ENCODE peak calls at places on chromosome 10, in eight cellular contexts. S is right lobe of liver, X is neural progenitor cell, N is tibial artery, E is heart right ventricle, D is IMR-90, H is fibroblast of lung, K is heart left ventricle. Q is an unnamed sample. For H3K4me1, the result is how much of the 10 kb centered on the place peaks cover.

GRCh38 chr10:96695366-96695765 is 24.9 kb downstream of the PIK3AP1 start:
- DNase-seq in S (no peak), X (no peak), N (no peak), E (no peak), D (peak), H (no peak), K (no peak), Q (no peak)

GRCh38 chr10:31829776-31830175 is 98.9 kb downstream of the ARHGAP12 start:
- DNase-seq in S (no peak), X (no peak), N (no peak), E (no peak), D (no peak), H (no peak), K (no peak), Q (no peak)

GRCh38 chr10:13100349-13101294 is 659 bp downstream of the OPTN start:
- DNase-seq in S (peak), X (no peak), N (no peak), E (no peak), D (peak), H (peak), K (peak), Q (no peak)

GRCh38 chr10:123013456-123014419 is 4.9 kb downstream of the ACADSB start:
- DNase-seq in S (no peak), X (no peak), N (no peak), E (peak), D (no peak), H (no peak), K (no peak), Q (no peak)

GRCh38 chr10:77074104-77074638 is 563.4 kb downstream of the KCNMA1 start:
- DNase-seq in S (no peak), X (no peak), N (no peak), E (no peak), D (no peak), H (no peak), K (no peak), Q (no peak)

GRCh38 chr10:89235073-89235798 is 16.3 kb downstream of the LIPA start:
- DNase-seq in S (peak), X (peak), N (peak), E (peak), D (no peak), H (no peak), K (peak), Q (peak)

GRCh38 chr10:3720228-3721019 is 64.6 kb downstream of the KLF6 start:
- DNase-seq in S (peak), X (no peak), N (peak), E (no peak), D (peak), H (peak), K (peak), Q (peak)

GRCh38 chr10:500876-501275 is 188.6 kb downstream of the DIP2C start:
- DNase-seq in S (no peak), X (no peak), N (no peak), E (no peak), D (peak), H (peak), K (no peak), Q (no peak)

GRCh38 chr10:58435297-58435696 is 50.1 kb downstream of the TFAM start:
- DNase-seq in S (no peak), X (no peak), N (peak), E (peak), D (peak), H (peak), K (peak), Q (peak)

GRCh38 chr10:68135362-68135761 is 26.1 kb downstream of the MYPN start:
- DNase-seq in S (no peak), X (no peak), N (no peak), E (no peak), D (peak), H (peak), K (no peak), Q (no peak)

GRCh38 chr10:60042262-60042661 is 135.9 kb upstream of the CCDC6 start:
- DNase-seq in S (no peak), X (no peak), N (no peak), E (no peak), D (no peak), H (no peak), K (no peak), Q (no peak)

GRCh38 chr10:17453035-17453376 is 1.4 kb downstream of the ST8SIA6 start:
- DNase-seq in S (no peak), X (no peak), N (no peak), E (no peak), D (no peak), H (no peak), K (no peak), Q (no peak)

GRCh38 chr10:132698211-132698751 is 87.7 kb downstream of the NKX6-2 start:
- DNase-seq in S (peak), X (no peak), N (peak), E (no peak), D (no peak), H (no peak), K (peak), Q (no peak)

GRCh38 chr10:102401735-102402511 is 6.4 kb downstream of the NFKB2 start:
- DNase-seq in S (no peak), X (no peak), N (no peak), E (no peak), D (peak), H (no peak), K (no peak), Q (no peak)

GRCh38 chr10:4945706-4946348 is 17.4 kb upstream of the AKR1C1 start:
- DNase-seq in S (no peak), X (no peak), N (no peak), E (no peak), D (peak), H (no peak), K (no peak), Q (no peak)

GRCh38 chr10:8702181-8702580 is 647.7 kb downstream of the GATA3 start:
- DNase-seq in S (no peak), X (no peak), N (no peak), E (no peak), D (no peak), H (no peak), K (no peak), Q (no peak)
- H3K27ac ChIP-seq in S (no peak), X (no peak), N (no peak), E (no peak), D (no peak), H (no peak), K (no peak), Q (no peak)

DNA sequence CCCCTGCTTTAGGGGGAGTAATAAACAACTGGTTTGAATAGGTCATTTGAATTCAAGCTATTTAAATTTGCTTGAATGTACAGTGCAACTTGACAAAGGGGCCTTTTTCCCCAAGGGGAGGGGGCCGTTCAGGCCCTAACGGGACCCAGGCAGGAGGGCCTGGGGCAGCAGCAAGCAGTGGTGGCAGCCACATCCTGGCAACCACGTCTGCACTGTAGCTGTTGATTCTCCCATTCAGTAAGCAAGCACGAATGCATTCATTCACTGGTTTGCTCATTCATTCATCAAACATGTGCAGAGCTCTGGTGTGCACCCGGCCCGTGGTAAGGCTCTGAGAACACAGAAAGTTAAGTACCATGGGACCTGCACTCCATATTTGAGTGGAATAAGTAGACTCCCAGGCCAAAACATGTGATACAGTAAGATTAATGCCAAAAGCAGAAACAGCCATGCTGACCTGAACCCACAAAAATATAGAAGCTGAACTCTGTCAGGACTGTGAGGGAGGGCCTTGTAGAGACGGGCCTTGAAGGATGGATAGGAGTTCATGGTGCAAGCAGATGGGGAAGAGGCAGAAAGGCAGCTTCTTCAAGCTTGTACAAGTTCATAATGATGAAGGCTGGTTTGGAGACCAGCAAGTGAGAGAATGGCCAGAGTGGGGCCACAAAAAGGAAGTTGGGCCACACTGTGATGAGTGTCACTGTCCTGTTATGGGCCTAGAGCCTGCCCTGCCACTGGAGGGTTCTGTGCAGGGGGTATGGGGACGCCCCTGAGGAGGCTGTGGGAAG is 29.3 kb upstream of the C10orf53 start:
- DNase-seq in S (peak), X (no peak), N (no peak), E (no peak), D (no peak), H (no peak), K (no peak), Q (peak)
- H3K4me1 ChIP-seq in S (under half), X (under half), N (under half), E (under half), D (under half), H (under half), K (under half), Q (under half)

DNA sequence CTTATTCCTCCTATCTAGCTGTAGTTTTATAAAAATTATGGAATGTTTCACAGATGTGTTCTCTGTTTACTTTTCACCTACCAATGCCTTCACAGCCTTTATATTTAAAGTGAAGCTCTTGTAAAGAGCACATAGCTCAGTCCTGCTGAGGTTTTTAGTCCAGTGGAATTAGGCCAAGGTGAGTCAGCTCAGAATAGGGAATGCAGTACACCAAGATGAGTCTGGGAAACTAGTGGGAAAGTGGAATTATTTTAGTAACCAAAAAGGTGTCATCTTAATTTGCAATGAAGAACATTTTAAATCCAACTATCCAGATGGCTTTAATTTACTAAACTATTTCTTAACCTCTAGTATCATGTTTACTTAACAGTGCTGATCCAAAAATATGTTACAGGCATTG is 236.3 kb upstream of the CTBP2 start:
- DNase-seq in S (no peak), X (no peak), N (no peak), E (no peak), D (peak), H (peak), K (no peak), Q (no peak)
- H3K4me3 ChIP-seq in S (no peak), X (no peak), N (no peak), E (no peak), D (no peak), H (no peak), K (no peak), Q (no peak)

GRCh38 chr10:72245949-72246525 is 27.7 kb upstream of the DDIT4 start:
- DNase-seq in S (no peak), X (no peak), N (no peak), E (no peak), D (no peak), H (no peak), K (no peak), Q (no peak)

GRCh38 chr10:72243822-72244437 is 27.9 kb upstream of the ASCC1 start:
- DNase-seq in S (no peak), X (no peak), N (peak), E (peak), D (peak), H (peak), K (peak), Q (peak)

GRCh38 chr10:72242675-72243074 is 26.6 kb upstream of the ASCC1 start:
- DNase-seq in S (peak), X (no peak), N (peak), E (peak), D (no peak), H (peak), K (peak), Q (peak)

GRCh38 chr10:72241853-72242252 is 25.8 kb upstream of the ASCC1 start:
- DNase-seq in S (no peak), X (no peak), N (no peak), E (no peak), D (no peak), H (no peak), K (no peak), Q (no peak)

DNA sequence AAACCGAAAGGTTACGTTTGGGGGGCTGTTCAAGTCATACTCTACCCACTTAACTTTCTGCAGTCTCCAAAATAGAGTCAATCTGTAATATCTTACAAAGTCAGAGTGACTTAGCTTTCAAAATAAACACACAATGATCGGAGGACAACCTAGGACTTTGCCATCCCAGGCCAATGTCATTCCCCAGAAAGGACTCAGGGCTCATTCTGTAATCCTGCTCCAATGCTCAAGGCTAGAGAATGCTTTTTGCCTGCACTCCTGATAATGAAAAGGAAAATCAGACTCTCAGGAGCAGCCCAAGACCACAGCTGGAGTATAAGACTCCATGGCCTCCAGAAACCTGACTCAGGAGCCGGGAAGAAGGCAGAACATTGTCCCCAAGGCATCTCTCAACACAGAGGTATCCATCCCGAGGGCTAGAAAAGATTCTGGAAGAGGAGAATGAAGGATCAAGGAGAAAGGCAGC is 28.5 kb upstream of the ASCC1 start:
- DNase-seq in S (no peak), X (no peak), N (no peak), E (no peak), D (no peak), H (no peak), K (no peak), Q (no peak)
- H3K27ac ChIP-seq in S (peak), X (no peak), N (peak), E (peak), D (peak), H (peak), K (peak), Q (peak)

DNA sequence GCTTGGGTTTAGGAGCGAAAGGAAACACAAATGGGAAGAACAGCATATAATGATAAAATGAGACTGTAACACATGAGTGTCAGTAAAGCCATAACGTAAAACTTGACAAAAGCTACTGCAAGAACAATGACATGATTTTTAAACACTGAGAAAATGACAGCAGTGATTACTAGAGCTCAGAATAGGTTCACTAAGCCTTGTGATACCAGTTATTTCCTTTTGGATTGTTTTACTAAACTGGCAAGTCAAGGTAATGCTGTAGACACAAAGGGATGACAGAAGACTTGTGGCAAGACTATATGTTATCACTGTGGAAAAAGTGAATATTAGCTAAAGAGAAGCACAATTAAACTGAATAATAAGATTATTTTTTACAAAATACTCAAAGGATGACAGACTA is 12.7 kb downstream of the NCOA4 start:
- DNase-seq in S (no peak), X (no peak), N (no peak), E (no peak), D (no peak), H (no peak), K (no peak), Q (no peak)
- H3K4me1 ChIP-seq in S (under half), X (under half), N (under half), E (half or more), D (under half), H (under half), K (half or more), Q (under half)

DNA sequence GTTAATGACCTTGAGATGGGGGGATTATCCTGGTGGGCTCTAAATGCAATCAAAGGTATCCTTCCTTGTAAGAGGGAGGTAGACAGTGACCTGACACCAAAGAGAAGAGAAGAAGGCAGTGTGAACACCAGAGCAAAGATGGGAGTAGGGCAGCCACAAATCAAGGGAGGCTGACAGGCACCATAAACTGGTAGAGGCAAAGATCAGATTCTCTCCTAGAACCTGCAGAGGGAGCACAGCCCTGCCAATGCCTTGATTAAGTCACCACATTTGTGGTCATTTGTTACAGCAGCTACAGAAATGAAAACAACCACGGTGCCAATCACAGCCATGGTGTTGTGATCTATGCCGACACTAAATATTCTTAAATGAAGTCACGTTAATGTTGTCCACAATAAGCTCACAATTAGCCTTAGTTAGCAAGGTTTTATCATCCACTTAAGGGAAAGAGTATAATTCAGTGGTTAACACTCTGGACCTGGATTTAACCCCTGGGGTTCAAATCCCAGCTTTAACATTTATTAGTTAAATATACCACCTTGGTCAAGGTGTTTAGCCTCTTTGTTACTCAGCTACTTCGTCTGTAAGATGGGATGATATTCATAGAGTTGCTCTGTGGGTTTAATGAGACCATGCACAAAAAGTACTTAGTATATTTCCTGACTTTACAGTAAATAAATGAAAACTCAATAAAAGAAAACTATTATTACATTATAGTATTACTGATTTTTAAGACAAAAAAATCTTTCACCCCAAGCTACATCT is 70.8 kb downstream of the SGMS1 start:
- DNase-seq in S (no peak), X (peak), N (no peak), E (no peak), D (peak), H (peak), K (no peak), Q (no peak)
- H3K4me3 ChIP-seq in S (no peak), X (no peak), N (no peak), E (no peak), D (no peak), H (peak), K (no peak), Q (no peak)

Q was measured in right atrium auricular region.